ENCODE peak calls at places on chromosomes 5 and 9, in nine cellular contexts. One of them, this sample, is unnamed.

GRCh38 chr9:138047469-138048040 is 170.0 kb downstream of the CACNA1B start:
- DNase-seq in neural progenitor cell: peak; percentile 1
- DNase-seq in HCT116: no peak
- DNase-seq in MM.1S: no peak
- DNase-seq in OCI-LY7: no peak
- DNase-seq in GM23248: no peak
- DNase-seq in PC-3: no peak
- DNase-seq in SK-N-SH: peak; percentile 7
- DNase-seq in hepatocyte: no peak
- DNase-seq in this sample: no peak

GRCh38 chr9:110641350-110641749 is 27.2 kb upstream of the MUSK start:
- DNase-seq in neural progenitor cell: no peak
- DNase-seq in HCT116: no peak
- DNase-seq in MM.1S: no peak
- DNase-seq in OCI-LY7: no peak
- DNase-seq in GM23248: peak; percentile 77
- DNase-seq in PC-3: peak; percentile 89
- DNase-seq in SK-N-SH: no peak
- DNase-seq in hepatocyte: no peak
- DNase-seq in this sample: no peak

GRCh38 chr5:172849636-172850453 is 15.8 kb downstream of the ERGIC1 start:
- DNase-seq in neural progenitor cell: no peak
- DNase-seq in HCT116: no peak
- DNase-seq in MM.1S: no peak
- DNase-seq in OCI-LY7: peak; percentile 46
- DNase-seq in GM23248: peak; percentile 59
- DNase-seq in PC-3: peak; percentile 16
- DNase-seq in SK-N-SH: no peak
- DNase-seq in hepatocyte: no peak
- DNase-seq in this sample: no peak

GRCh38 chr5:56314536-56314935 is 81.4 kb upstream of the ANKRD55 start:
- DNase-seq in neural progenitor cell: peak; percentile 12
- DNase-seq in HCT116: no peak
- DNase-seq in MM.1S: no peak
- DNase-seq in OCI-LY7: peak; percentile 66
- DNase-seq in GM23248: peak; percentile 25
- DNase-seq in PC-3: peak; percentile 7
- DNase-seq in SK-N-SH: no peak
- DNase-seq in hepatocyte: peak; percentile 39
- DNase-seq in this sample: peak; percentile 70

GRCh38 chr5:79236364-79236969 is 536 bp downstream of the JMY start:
- DNase-seq in neural progenitor cell: peak; percentile 80
- DNase-seq in HCT116: no peak
- DNase-seq in MM.1S: peak; percentile 12
- DNase-seq in OCI-LY7: peak; percentile 51
- DNase-seq in GM23248: peak; percentile 68
- DNase-seq in PC-3: peak; percentile 20
- DNase-seq in SK-N-SH: peak; percentile 82
- DNase-seq in hepatocyte: peak; percentile 65
- DNase-seq in this sample: peak; percentile 70

GRCh38 chr9:76880210-76880609 is 25.7 kb downstream of the PRUNE2 start:
- DNase-seq in neural progenitor cell: no peak
- DNase-seq in HCT116: no peak
- DNase-seq in MM.1S: no peak
- DNase-seq in OCI-LY7: no peak
- DNase-seq in GM23248: no peak
- DNase-seq in PC-3: no peak
- DNase-seq in SK-N-SH: no peak
- DNase-seq in hepatocyte: no peak
- DNase-seq in this sample: no peak

GRCh38 chr5:156753846-156754245 is 96.2 kb upstream of the PPP1R2B start:
- DNase-seq in neural progenitor cell: no peak
- DNase-seq in HCT116: no peak
- DNase-seq in MM.1S: no peak
- DNase-seq in OCI-LY7: no peak
- DNase-seq in GM23248: no peak
- DNase-seq in PC-3: no peak
- DNase-seq in SK-N-SH: no peak
- DNase-seq in hepatocyte: no peak
- DNase-seq in this sample: no peak

GRCh38 chr9:114611516-114612271 is 603 bp downstream of the TMEM268 start:
- DNase-seq in neural progenitor cell: no peak
- DNase-seq in HCT116: no peak
- DNase-seq in MM.1S: peak; percentile 61
- DNase-seq in OCI-LY7: peak; percentile 62
- DNase-seq in GM23248: peak; percentile 85
- DNase-seq in PC-3: peak; percentile 34
- DNase-seq in SK-N-SH: no peak
- DNase-seq in hepatocyte: peak; percentile 83
- DNase-seq in this sample: peak; percentile 61

GRCh38 chr9:93122721-93123221 is 11.3 kb downstream of the NINJ1 start:
- DNase-seq in neural progenitor cell: no peak
- DNase-seq in HCT116: no peak
- DNase-seq in MM.1S: no peak
- DNase-seq in OCI-LY7: no peak
- DNase-seq in GM23248: no peak
- DNase-seq in PC-3: no peak
- DNase-seq in SK-N-SH: no peak
- DNase-seq in hepatocyte: peak; percentile 3
- DNase-seq in this sample: no peak

GRCh38 chr9:75895112-75895511 is 4.6 kb downstream of the PCSK5 start:
- DNase-seq in neural progenitor cell: no peak
- DNase-seq in HCT116: no peak
- DNase-seq in MM.1S: no peak
- DNase-seq in OCI-LY7: no peak
- DNase-seq in GM23248: no peak
- DNase-seq in PC-3: no peak
- DNase-seq in SK-N-SH: no peak
- DNase-seq in hepatocyte: no peak
- DNase-seq in this sample: no peak

GRCh38 chr9:72089461-72090130 is 29.2 kb upstream of the C9orf57 start:
- DNase-seq in neural progenitor cell: no peak
- DNase-seq in HCT116: no peak
- DNase-seq in MM.1S: no peak
- DNase-seq in OCI-LY7: no peak
- DNase-seq in GM23248: no peak
- DNase-seq in PC-3: no peak
- DNase-seq in SK-N-SH: no peak
- DNase-seq in hepatocyte: no peak
- DNase-seq in this sample: no peak

GRCh38 chr5:160507181-160507811 is 85.6 kb downstream of the PTTG1 start:
- DNase-seq in neural progenitor cell: no peak
- DNase-seq in HCT116: no peak
- DNase-seq in MM.1S: no peak
- DNase-seq in OCI-LY7: no peak
- DNase-seq in GM23248: peak; percentile 86
- DNase-seq in PC-3: peak; percentile 42
- DNase-seq in SK-N-SH: no peak
- DNase-seq in hepatocyte: no peak
- DNase-seq in this sample: no peak

GRCh38 chr9:92686954-92687353 is 17.0 kb upstream of the IPPK start:
- DNase-seq in neural progenitor cell: no peak
- DNase-seq in HCT116: no peak
- DNase-seq in MM.1S: no peak
- DNase-seq in OCI-LY7: peak; percentile 35
- DNase-seq in GM23248: peak; percentile 20
- DNase-seq in PC-3: peak; percentile 33
- DNase-seq in SK-N-SH: no peak
- DNase-seq in hepatocyte: no peak
- DNase-seq in this sample: peak; percentile 57

GRCh38 chr9:121227867-121228266 is 26.2 kb upstream of the RAB14 start:
- DNase-seq in neural progenitor cell: no peak
- DNase-seq in HCT116: no peak
- DNase-seq in MM.1S: no peak
- DNase-seq in OCI-LY7: no peak
- DNase-seq in GM23248: no peak
- DNase-seq in PC-3: no peak
- DNase-seq in SK-N-SH: no peak
- DNase-seq in hepatocyte: no peak
- DNase-seq in this sample: no peak

GRCh38 chr5:97998946-97999345 is 774.5 kb upstream of the RGMB start:
- DNase-seq in neural progenitor cell: peak; percentile 62
- DNase-seq in HCT116: no peak
- DNase-seq in MM.1S: no peak
- DNase-seq in OCI-LY7: no peak
- DNase-seq in GM23248: no peak
- DNase-seq in PC-3: no peak
- DNase-seq in SK-N-SH: no peak
- DNase-seq in hepatocyte: no peak
- DNase-seq in this sample: no peak

GRCh38 chr9:130791279-130791894 is 43.7 kb upstream of the ABL1 start:
- DNase-seq in neural progenitor cell: peak; percentile 35
- DNase-seq in HCT116: no peak
- DNase-seq in MM.1S: no peak
- DNase-seq in OCI-LY7: no peak
- DNase-seq in GM23248: no peak
- DNase-seq in PC-3: no peak
- DNase-seq in SK-N-SH: no peak
- DNase-seq in hepatocyte: no peak
- DNase-seq in this sample: no peak

GRCh38 chr9:130793589-130793988 is 41.5 kb upstream of the ABL1 start:
- DNase-seq in neural progenitor cell: no peak
- DNase-seq in HCT116: no peak
- DNase-seq in MM.1S: no peak
- DNase-seq in OCI-LY7: no peak
- DNase-seq in GM23248: no peak
- DNase-seq in PC-3: no peak
- DNase-seq in SK-N-SH: no peak
- DNase-seq in hepatocyte: no peak
- DNase-seq in this sample: no peak

GRCh38 chr9:130789747-130790672 is 45.0 kb upstream of the ABL1 start:
- DNase-seq in neural progenitor cell: no peak
- DNase-seq in HCT116: no peak
- DNase-seq in MM.1S: no peak
- DNase-seq in OCI-LY7: peak; percentile 6
- DNase-seq in GM23248: no peak
- DNase-seq in PC-3: no peak
- DNase-seq in SK-N-SH: no peak
- DNase-seq in hepatocyte: no peak
- DNase-seq in this sample: no peak

DNA sequence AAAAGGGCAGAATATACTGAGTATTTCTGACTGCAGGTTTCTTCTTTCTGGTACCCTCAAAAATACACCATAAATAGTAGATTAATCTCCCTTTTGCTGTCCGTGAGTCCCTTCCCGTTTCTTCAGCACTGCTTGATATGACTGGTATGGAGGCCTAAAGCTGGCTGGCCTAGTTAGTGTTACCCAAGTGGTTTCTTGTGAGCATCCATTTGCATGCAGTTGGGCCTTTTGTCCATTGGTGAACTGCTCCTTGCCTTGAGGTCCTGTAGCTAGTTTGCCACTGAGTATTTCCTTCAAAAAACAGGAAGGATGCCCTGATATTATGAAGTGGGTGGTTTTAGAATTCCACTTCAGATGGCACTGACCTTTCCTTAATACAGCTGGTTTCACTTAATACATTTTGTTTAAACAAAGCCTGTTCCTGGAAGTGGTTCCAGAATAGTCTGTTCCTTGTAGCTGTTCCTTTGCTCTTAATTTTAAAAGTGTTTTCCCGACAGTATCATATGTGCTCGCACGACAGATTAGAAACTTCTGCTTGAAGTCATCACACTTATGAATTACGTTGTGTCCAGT is 40.0 kb upstream of the ABL1 start:
- DNase-seq in neural progenitor cell: no peak
- DNase-seq in HCT116: no peak
- DNase-seq in MM.1S: no peak
- DNase-seq in OCI-LY7: no peak
- DNase-seq in GM23248: peak; percentile 53
- DNase-seq in PC-3: no peak
- DNase-seq in SK-N-SH: no peak
- DNase-seq in hepatocyte: no peak
- DNase-seq in this sample: peak; percentile 17
- TF ChIP-seq EZH2phosphoT487 in neural progenitor cell: no peak
- TF ChIP-seq EZH2phosphoT487 in HCT116: no peak
- TF ChIP-seq EZH2phosphoT487 in MM.1S: no peak
- TF ChIP-seq EZH2phosphoT487 in OCI-LY7: no peak
- TF ChIP-seq EZH2phosphoT487 in GM23248: no peak
- TF ChIP-seq EZH2phosphoT487 in PC-3: no peak
- TF ChIP-seq EZH2phosphoT487 in SK-N-SH: no peak
- TF ChIP-seq EZH2phosphoT487 in hepatocyte: no peak
- TF ChIP-seq EZH2phosphoT487 in this sample: no peak

GRCh38 chr9:89621031-89621430 is 16.2 kb downstream of the GADD45G start:
- DNase-seq in neural progenitor cell: no peak
- DNase-seq in HCT116: no peak
- DNase-seq in MM.1S: no peak
- DNase-seq in OCI-LY7: no peak
- DNase-seq in GM23248: no peak
- DNase-seq in PC-3: no peak
- DNase-seq in SK-N-SH: no peak
- DNase-seq in hepatocyte: no peak
- DNase-seq in this sample: no peak
- H3K27ac ChIP-seq in neural progenitor cell: no peak overlapping the region
- H3K27ac ChIP-seq in HCT116: no peak overlapping the region
- H3K27ac ChIP-seq in MM.1S: no peak overlapping the region
- H3K27ac ChIP-seq in OCI-LY7: no peak overlapping the region
- H3K27ac ChIP-seq in GM23248: no peak overlapping the region
- H3K27ac ChIP-seq in PC-3: no peak overlapping the region
- H3K27ac ChIP-seq in SK-N-SH: no peak overlapping the region
- H3K27ac ChIP-seq in hepatocyte: no peak overlapping the region
- H3K27ac ChIP-seq in this sample: no peak overlapping the region

DNA sequence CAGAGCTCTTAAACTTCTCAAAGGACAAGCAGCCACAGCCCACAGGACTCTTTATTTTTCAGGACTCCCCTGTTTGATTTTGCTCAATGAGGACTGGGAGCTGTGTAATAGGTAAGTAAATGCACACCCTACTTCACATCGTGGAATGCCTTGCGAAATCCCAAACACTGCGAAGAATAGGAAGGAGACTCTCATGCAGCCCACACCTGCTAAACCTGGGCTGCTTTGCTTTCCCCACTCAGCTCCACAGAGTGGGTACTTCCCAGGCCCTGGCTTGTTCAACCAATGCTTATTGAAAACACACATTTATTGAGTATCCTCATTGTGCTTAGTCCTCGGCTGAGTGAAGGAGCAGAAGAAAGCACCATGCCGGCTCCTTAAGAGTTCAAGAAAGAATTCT is 103.3 kb upstream of the FSTL4 start:
- DNase-seq in neural progenitor cell: no peak
- DNase-seq in HCT116: no peak
- DNase-seq in MM.1S: no peak
- DNase-seq in OCI-LY7: no peak
- DNase-seq in GM23248: no peak
- DNase-seq in PC-3: no peak
- DNase-seq in SK-N-SH: no peak
- DNase-seq in hepatocyte: no peak
- DNase-seq in this sample: no peak
- TF ChIP-seq EZH2phosphoT487 in neural progenitor cell: no peak
- TF ChIP-seq EZH2phosphoT487 in HCT116: no peak
- TF ChIP-seq EZH2phosphoT487 in MM.1S: no peak
- TF ChIP-seq EZH2phosphoT487 in OCI-LY7: no peak
- TF ChIP-seq EZH2phosphoT487 in GM23248: no peak
- TF ChIP-seq EZH2phosphoT487 in PC-3: no peak
- TF ChIP-seq EZH2phosphoT487 in SK-N-SH: no peak
- TF ChIP-seq EZH2phosphoT487 in hepatocyte: no peak
- TF ChIP-seq EZH2phosphoT487 in this sample: no peak

DNA sequence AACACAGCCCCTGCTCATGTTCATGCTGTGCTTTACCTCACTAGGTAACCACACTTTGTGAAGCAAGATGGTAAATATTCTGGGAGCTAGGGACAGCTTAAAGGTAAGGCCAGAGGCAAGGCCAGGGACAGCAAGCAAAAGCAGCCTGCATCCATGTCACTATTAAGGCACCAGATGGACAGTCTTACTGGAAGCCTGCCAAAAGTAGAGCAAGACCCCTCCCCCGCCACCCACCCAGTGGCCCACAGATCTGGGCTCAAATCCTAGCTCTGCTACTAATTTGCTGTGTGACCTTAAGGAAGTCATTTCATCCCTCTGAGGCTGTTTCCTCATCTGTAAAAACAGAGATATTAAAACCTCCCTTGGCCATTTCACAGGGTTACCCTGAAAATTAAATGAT is 13.2 kb upstream of the ERMP1 start:
- DNase-seq in neural progenitor cell: no peak
- DNase-seq in HCT116: no peak
- DNase-seq in MM.1S: no peak
- DNase-seq in OCI-LY7: no peak
- DNase-seq in GM23248: no peak
- DNase-seq in PC-3: no peak
- DNase-seq in SK-N-SH: peak; percentile 43
- DNase-seq in hepatocyte: no peak
- DNase-seq in this sample: no peak
- H3K27ac ChIP-seq in neural progenitor cell: no peak overlapping the region
- H3K27ac ChIP-seq in HCT116: no peak overlapping the region
- H3K27ac ChIP-seq in MM.1S: no peak overlapping the region
- H3K27ac ChIP-seq in OCI-LY7: no peak overlapping the region
- H3K27ac ChIP-seq in GM23248: no peak overlapping the region
- H3K27ac ChIP-seq in PC-3: peak overlapping the region; percentile 63
- H3K27ac ChIP-seq in SK-N-SH: no peak overlapping the region
- H3K27ac ChIP-seq in hepatocyte: no peak overlapping the region
- H3K27ac ChIP-seq in this sample: no peak overlapping the region